ENCODE peak calls at places on chromosomes 16 and 17, in five cellular contexts. V is neural progenitor cell, J is HCT116, E is endodermal cell, H is IMR-90. M is an unnamed sample.
A peak's percentile ranks its signal among the peaks of the same experiment; 100 is the strongest.

GRCh38 chr16:9092963-9093477 is 1.6 kb downstream of the HAPSTR1 start:
- DNase-seq in H (no peak), V (peak; percentile 54), J (no peak), E (peak; percentile 72), M (peak; percentile 72)

GRCh38 chr17:35748323-35748960 is 4.6 kb downstream of the GAS2L2 start:
- DNase-seq in H (no peak), E (no peak), V (no peak), J (no peak), M (peak; percentile 65)

GRCh38 chr16:47815655-47816054 is 340.1 kb downstream of the ABCC12 start:
- DNase-seq in J (no peak), H (no peak), E (no peak), V (no peak), M (no peak)

GRCh38 chr17:59372138-59372751 is 40.8 kb downstream of the YPEL2 start:
- DNase-seq in E (no peak), H (peak; percentile 54), J (no peak), V (no peak), M (no peak)

GRCh38 chr16:87948119-87948545 is 3.1 kb upstream of the BANP start:
- DNase-seq in E (no peak), J (no peak), V (no peak), H (no peak), M (peak; percentile 20)

GRCh38 chr17:64024781-64025731 is 4.6 kb upstream of the ICAM2 start:
- DNase-seq in V (no peak), E (peak; percentile 38), H (peak; percentile 37), J (no peak), M (no peak)

GRCh38 chr16:24978370-24978914 is 36.7 kb downstream of the ARHGAP17 start:
- DNase-seq in J (no peak), V (no peak), E (peak; percentile 40), H (no peak), M (no peak)

GRCh38 chr17:8254881-8255280 is 5.8 kb downstream of the PFAS start:
- DNase-seq in H (no peak), E (no peak), J (no peak), V (no peak), M (peak; percentile 65)

GRCh38 chr17:19753049-19753444 is 4.9 kb upstream of the ALDH3A1 start:
- DNase-seq in E (no peak), V (no peak), J (peak; percentile 79), H (peak; percentile 60), M (peak; percentile 93)

GRCh38 chr17:6708357-6708961 is 4.7 kb downstream of the SLC13A5 start:
- DNase-seq in V (no peak), J (no peak), H (no peak), E (peak; percentile 27), M (no peak)

GRCh38 chr16:9123871-9124270 is 32.4 kb downstream of the HAPSTR1 start:
- DNase-seq in E (no peak), H (no peak), V (no peak), J (peak; percentile 54), M (peak; percentile 89)

GRCh38 chr17:75270218-75270965 is 639 bp downstream of the MIF4GD start:
- DNase-seq in J (peak; percentile 69), E (peak; percentile 90), H (peak; percentile 76), V (peak; percentile 78), M (peak; percentile 88)
- TF ChIP-seq CTCF in J (peak; percentile 51), E (peak; percentile 39), H (peak; percentile 63), V (no peak), M (peak; percentile 28)

DNA sequence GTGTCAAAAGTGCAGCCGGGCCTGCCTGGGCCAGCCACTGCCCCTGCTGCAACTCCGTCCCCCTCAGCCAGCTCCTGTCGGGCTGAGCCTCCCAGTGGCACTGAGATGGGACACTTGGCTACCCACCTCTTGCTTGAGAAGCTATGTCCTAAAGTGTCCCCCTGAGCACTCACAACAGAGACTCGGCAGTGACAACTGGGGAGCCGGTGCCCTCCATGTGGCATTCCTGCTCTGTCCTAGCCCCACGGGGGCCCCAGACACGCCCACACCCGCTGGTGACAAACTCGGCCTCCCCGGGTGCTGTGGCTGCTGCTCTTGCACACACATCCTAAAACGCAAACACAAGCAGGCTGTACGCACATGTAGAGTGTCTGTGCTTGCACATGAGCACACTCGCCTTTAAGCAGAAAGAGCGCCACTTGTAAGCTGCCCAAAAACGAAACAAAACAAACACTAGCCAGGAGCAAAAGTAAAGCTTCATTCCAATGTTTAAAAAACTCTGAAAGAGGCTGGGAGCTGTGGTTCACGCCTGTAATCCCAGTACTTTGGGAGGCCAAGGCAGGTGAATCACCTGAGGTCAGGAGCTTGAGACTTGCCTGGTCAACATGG is 253.9 kb downstream of the RBFOX3 start:
- DNase-seq in H (no peak), V (no peak), J (no peak), E (no peak), M (peak; percentile 30)
- H3K4me1 ChIP-seq in H (no peaks in the 10 kb centered on the region), V (no peaks in the 10 kb centered on the region), J (no peaks in the 10 kb centered on the region), E (no peaks in the 10 kb centered on the region), M (no peaks in the 10 kb centered on the region)

GRCh38 chr17:39653316-39653661 is 11.9 kb upstream of the TCAP start:
- DNase-seq in E (no peak), J (no peak), H (no peak), V (no peak), M (no peak)
- H3K9ac ChIP-seq in E (peak overlapping the region; percentile 32), J (no peak overlapping the region), H (no peak overlapping the region), V (no peak overlapping the region), M (no peak overlapping the region)

DNA sequence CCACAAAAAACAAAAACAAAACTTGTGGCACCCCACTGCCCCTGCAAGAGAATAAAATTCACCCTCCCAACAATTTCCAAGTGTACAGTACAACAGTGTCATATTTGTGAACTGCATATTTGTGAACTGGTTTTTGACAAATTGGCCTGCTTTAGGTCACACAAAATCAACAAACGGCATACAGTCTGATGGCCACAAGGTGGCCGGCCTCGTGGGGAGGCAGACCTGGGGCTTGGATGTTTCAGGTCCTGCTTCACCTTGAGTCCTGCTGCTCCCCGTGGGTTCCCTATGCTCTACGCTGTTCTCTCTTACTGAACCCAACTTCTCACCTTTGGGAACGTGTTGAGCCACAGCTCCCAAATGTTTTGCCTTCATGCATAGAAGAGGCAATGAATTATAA is 102.2 kb downstream of the CDK5R1 start:
- DNase-seq in H (no peak), J (peak; percentile 12), E (peak; percentile 84), V (peak; percentile 41), M (no peak)
- TF ChIP-seq CTCF in H (no peak), J (peak; percentile 56), E (peak; percentile 84), V (peak; percentile 53), M (no peak)

GRCh38 chr16:57732011-57732410 is 3.6 kb upstream of the KATNB1 start:
- DNase-seq in J (no peak), H (peak; percentile 25), E (no peak), V (no peak), M (no peak)
- H3K4me1 ChIP-seq in J (peaks cover 5% of the 10 kb centered on the region), H (peaks cover 4% of the 10 kb centered on the region), E (peaks cover 5% of the 10 kb centered on the region), V (peaks cover 5% of the 10 kb centered on the region), M (peaks cover 15% of the 10 kb centered on the region)

GRCh38 chr16:89831810-89832328 is 3.6 kb downstream of the SPIRE2 start:
- DNase-seq in H (no peak), J (no peak), V (no peak), E (no peak), M (no peak)

GRCh38 chr16:89828199-89828869 is at the start of gene SPIRE2:
- DNase-seq in V (peak; percentile 96), H (peak; percentile 71), J (no peak), E (peak; percentile 93), M (peak; percentile 91)

GRCh38 chr16:89828870-89829629 is 775 bp downstream of the SPIRE2 start:
- DNase-seq in V (no peak), E (no peak), H (no peak), J (no peak), M (peak; percentile 80)

GRCh38 chr16:89827383-89828198 is 684 bp upstream of the SPIRE2 start:
- DNase-seq in J (peak; percentile 54), H (peak; percentile 62), V (peak; percentile 74), E (peak; percentile 81), M (peak; percentile 84)

GRCh38 chr16:89829630-89830437 is 1.6 kb downstream of the SPIRE2 start:
- DNase-seq in V (no peak), E (no peak), H (no peak), J (no peak), M (no peak)
- H3K9ac ChIP-seq in V (no peak overlapping the region), E (no peak overlapping the region), H (no peak overlapping the region), J (no peak overlapping the region), M (no peak overlapping the region)

DNA sequence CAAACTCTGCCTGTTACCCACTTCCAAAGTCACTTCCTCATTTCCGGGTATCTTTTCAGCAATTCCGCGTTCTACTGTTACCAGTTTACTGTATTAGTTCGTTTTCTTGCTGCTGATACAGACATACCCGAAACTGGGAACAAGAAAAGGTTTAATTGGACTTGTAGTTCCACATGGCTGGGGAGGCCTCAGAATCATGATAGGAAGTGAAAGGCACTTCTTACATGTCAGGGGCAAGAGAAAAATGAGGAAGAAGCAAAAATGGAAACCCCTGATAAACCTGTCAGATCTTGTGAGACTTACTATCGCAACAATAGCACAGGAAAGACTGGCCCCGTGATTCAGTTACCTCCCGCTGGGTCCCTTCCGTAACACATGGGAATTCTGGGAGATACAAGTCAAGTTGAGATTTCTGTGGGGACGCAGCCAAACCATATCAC is 30.9 kb downstream of the PAFAH1B1 start:
- DNase-seq in H (no peak), V (no peak), J (no peak), E (peak; percentile 70), M (no peak)
- TF ChIP-seq CTCF in H (no peak), V (no peak), J (no peak), E (no peak), M (no peak)

DNA sequence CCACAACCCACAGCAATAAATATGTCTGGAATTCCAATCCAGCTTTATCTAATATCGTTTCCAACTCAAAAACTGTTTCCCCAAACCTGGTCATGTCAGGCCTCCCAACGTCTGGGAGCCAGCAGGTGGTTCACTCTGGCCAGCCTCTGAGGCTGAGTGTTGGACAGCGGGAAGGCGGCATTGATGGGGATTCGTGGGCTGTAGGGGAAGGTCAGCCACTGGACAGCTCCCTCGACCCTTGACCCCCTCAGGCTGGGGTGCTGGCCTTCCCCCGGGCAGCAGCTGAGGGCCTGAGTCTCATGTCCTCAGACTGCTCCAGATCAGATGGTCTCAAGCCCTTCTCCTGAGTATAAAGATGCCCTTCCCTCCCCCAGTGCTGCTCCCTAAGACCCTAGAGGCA is 50.2 kb downstream of the SDK2 start:
- DNase-seq in J (no peak), V (peak; percentile 58), E (peak; percentile 71), H (no peak), M (no peak)
- H3K4me1 ChIP-seq in J (no peaks in the 10 kb centered on the region), V (peaks cover 24% of the 10 kb centered on the region), E (peaks cover 9% of the 10 kb centered on the region), H (no peaks in the 10 kb centered on the region), M (peaks cover 3% of the 10 kb centered on the region)

M was measured in kidney.